ENCODE peak calls at places on chromosomes 4 and X, in five cellular contexts. One of them, this sample, is unnamed.

GRCh38 chrX:13265549-13266132 is 54.2 kb downstream of the ATXN3L start:
- DNase-seq in activated effector memory CD4-positive, alpha-beta T cell treated with anti-CD3 and anti-CD28 coated beads, Interleukin-2, amount 50 U/mL, for 16 hours: no peak
- DNase-seq in HEK293T: peak; percentile 19
- DNase-seq in fibroblast of the aortic adventitia: no peak
- DNase-seq in lower leg skin: no peak
- DNase-seq in this sample: no peak

GRCh38 chr4:180059216-180059881 is 2183.9 kb upstream of the TENM3 start:
- DNase-seq in HEK293T: peak; percentile 29
- DNase-seq in lower leg skin: no peak
- DNase-seq in activated effector memory CD4-positive, alpha-beta T cell treated with anti-CD3 and anti-CD28 coated beads, Interleukin-2, amount 50 U/mL, for 16 hours: no peak
- DNase-seq in fibroblast of the aortic adventitia: no peak
- DNase-seq in this sample: peak; percentile 52

GRCh38 chr4:86346320-86346719 is 13.5 kb downstream of the MAPK10 start:
- DNase-seq in HEK293T: no peak
- DNase-seq in lower leg skin: no peak
- DNase-seq in fibroblast of the aortic adventitia: no peak
- DNase-seq in activated effector memory CD4-positive, alpha-beta T cell treated with anti-CD3 and anti-CD28 coated beads, Interleukin-2, amount 50 U/mL, for 16 hours: no peak
- DNase-seq in this sample: no peak

GRCh38 chr4:182447938-182448280 is 204.7 kb downstream of the TENM3 start:
- DNase-seq in fibroblast of the aortic adventitia: peak; percentile 5
- DNase-seq in lower leg skin: peak; percentile 62
- DNase-seq in HEK293T: peak; percentile 5
- DNase-seq in activated effector memory CD4-positive, alpha-beta T cell treated with anti-CD3 and anti-CD28 coated beads, Interleukin-2, amount 50 U/mL, for 16 hours: no peak
- DNase-seq in this sample: no peak

GRCh38 chr4:157221426-157221894 is 932 bp downstream of the GRIA2 start:
- DNase-seq in HEK293T: no peak
- DNase-seq in lower leg skin: no peak
- DNase-seq in activated effector memory CD4-positive, alpha-beta T cell treated with anti-CD3 and anti-CD28 coated beads, Interleukin-2, amount 50 U/mL, for 16 hours: no peak
- DNase-seq in fibroblast of the aortic adventitia: no peak
- DNase-seq in this sample: no peak

GRCh38 chr4:151541438-151542071 is 132.6 kb downstream of the FHIP1A start:
- DNase-seq in activated effector memory CD4-positive, alpha-beta T cell treated with anti-CD3 and anti-CD28 coated beads, Interleukin-2, amount 50 U/mL, for 16 hours: no peak
- DNase-seq in HEK293T: no peak
- DNase-seq in fibroblast of the aortic adventitia: peak; percentile 79
- DNase-seq in lower leg skin: no peak
- DNase-seq in this sample: peak; percentile 5

GRCh38 chr4:76736434-76736833 is 161.5 kb downstream of the SOWAHB start:
- DNase-seq in HEK293T: no peak
- DNase-seq in lower leg skin: no peak
- DNase-seq in activated effector memory CD4-positive, alpha-beta T cell treated with anti-CD3 and anti-CD28 coated beads, Interleukin-2, amount 50 U/mL, for 16 hours: no peak
- DNase-seq in fibroblast of the aortic adventitia: peak; percentile 64
- DNase-seq in this sample: no peak

GRCh38 chr4:117773067-117773946 is 261.0 kb upstream of the NDST3 start:
- DNase-seq in activated effector memory CD4-positive, alpha-beta T cell treated with anti-CD3 and anti-CD28 coated beads, Interleukin-2, amount 50 U/mL, for 16 hours: no peak
- DNase-seq in HEK293T: no peak
- DNase-seq in lower leg skin: no peak
- DNase-seq in fibroblast of the aortic adventitia: no peak
- DNase-seq in this sample: no peak

GRCh38 chr4:71553605-71554004 is 214.8 kb downstream of the SLC4A4 start:
- DNase-seq in HEK293T: peak; percentile 35
- DNase-seq in activated effector memory CD4-positive, alpha-beta T cell treated with anti-CD3 and anti-CD28 coated beads, Interleukin-2, amount 50 U/mL, for 16 hours: no peak
- DNase-seq in fibroblast of the aortic adventitia: peak; percentile 62
- DNase-seq in lower leg skin: no peak
- DNase-seq in this sample: no peak

GRCh38 chrX:150236304-150236703 is 126.8 kb upstream of the MAMLD1 start:
- DNase-seq in fibroblast of the aortic adventitia: no peak
- DNase-seq in HEK293T: no peak
- DNase-seq in lower leg skin: peak; percentile 52
- DNase-seq in activated effector memory CD4-positive, alpha-beta T cell treated with anti-CD3 and anti-CD28 coated beads, Interleukin-2, amount 50 U/mL, for 16 hours: no peak
- DNase-seq in this sample: no peak

GRCh38 chr4:141643557-141643956 is 7.2 kb downstream of the IL15 start:
- DNase-seq in activated effector memory CD4-positive, alpha-beta T cell treated with anti-CD3 and anti-CD28 coated beads, Interleukin-2, amount 50 U/mL, for 16 hours: no peak
- DNase-seq in fibroblast of the aortic adventitia: peak; percentile 53
- DNase-seq in lower leg skin: no peak
- DNase-seq in HEK293T: no peak
- DNase-seq in this sample: no peak

GRCh38 chr4:166293551-166293950 is 420.5 kb downstream of the TLL1 start:
- DNase-seq in fibroblast of the aortic adventitia: peak; percentile 51
- DNase-seq in lower leg skin: no peak
- DNase-seq in activated effector memory CD4-positive, alpha-beta T cell treated with anti-CD3 and anti-CD28 coated beads, Interleukin-2, amount 50 U/mL, for 16 hours: no peak
- DNase-seq in HEK293T: no peak
- DNase-seq in this sample: no peak

GRCh38 chrX:68429216-68429615 is 4.1 kb downstream of the OPHN1 start:
- DNase-seq in lower leg skin: no peak
- DNase-seq in activated effector memory CD4-positive, alpha-beta T cell treated with anti-CD3 and anti-CD28 coated beads, Interleukin-2, amount 50 U/mL, for 16 hours: no peak
- DNase-seq in HEK293T: no peak
- DNase-seq in fibroblast of the aortic adventitia: peak; percentile 58
- DNase-seq in this sample: no peak

GRCh38 chrX:53511302-53511701 is 77.1 kb upstream of the HSD17B10 start:
- DNase-seq in fibroblast of the aortic adventitia: no peak
- DNase-seq in lower leg skin: no peak
- DNase-seq in HEK293T: no peak
- DNase-seq in activated effector memory CD4-positive, alpha-beta T cell treated with anti-CD3 and anti-CD28 coated beads, Interleukin-2, amount 50 U/mL, for 16 hours: no peak
- DNase-seq in this sample: no peak

GRCh38 chr4:73520821-73521220 is 39.3 kb downstream of the AFM start:
- DNase-seq in fibroblast of the aortic adventitia: peak; percentile 96
- DNase-seq in lower leg skin: no peak
- DNase-seq in activated effector memory CD4-positive, alpha-beta T cell treated with anti-CD3 and anti-CD28 coated beads, Interleukin-2, amount 50 U/mL, for 16 hours: no peak
- DNase-seq in HEK293T: no peak
- DNase-seq in this sample: peak; percentile 14

GRCh38 chr4:17283832-17284231 is 228.1 kb downstream of the QDPR start:
- DNase-seq in lower leg skin: no peak
- DNase-seq in HEK293T: no peak
- DNase-seq in fibroblast of the aortic adventitia: no peak
- DNase-seq in activated effector memory CD4-positive, alpha-beta T cell treated with anti-CD3 and anti-CD28 coated beads, Interleukin-2, amount 50 U/mL, for 16 hours: no peak
- DNase-seq in this sample: no peak

This sample was measured in neuronal stem cell.